ENCODE peak calls at places on chromosomes 11 and 22, in five cellular contexts. F, V, M, L and A are unnamed samples.

GRCh38 chr22:23823331-23823791 is 15.4 kb downstream of the DERL3 start:
- DNase-seq in F (no peak), V (no peak), M (peak; percentile 27), L (no peak), A (peak; percentile 76)

GRCh38 chr11:67384851-67385366 is 6.9 kb upstream of the RAD9A start:
- DNase-seq in F (no peak), V (no peak), M (peak; percentile 54), L (no peak), A (no peak)

GRCh38 chr11:45450189-45450588 is 164.0 kb upstream of the SYT13 start:
- DNase-seq in F (no peak), V (no peak), M (peak; percentile 86), L (no peak), A (no peak)

GRCh38 chr22:23386245-23386631 is 193.9 kb downstream of the IGLL1 start:
- DNase-seq in F (no peak), V (no peak), M (no peak), L (no peak), A (no peak)

GRCh38 chr11:14904745-14905103 is 12.7 kb upstream of the CYP2R1 start:
- DNase-seq in F (peak; percentile 88), V (peak; percentile 77), M (peak; percentile 57), L (peak; percentile 72), A (peak; percentile 95)

GRCh38 chr11:120344302-120345004 is 8.2 kb downstream of the ARHGEF12 start:
- DNase-seq in F (no peak), V (no peak), M (peak; percentile 58), L (peak; percentile 73), A (no peak)

GRCh38 chr22:25602924-25603323 is 38.4 kb downstream of the GRK3 start:
- DNase-seq in F (no peak), V (no peak), M (peak; percentile 7), L (no peak), A (no peak)

GRCh38 chr11:17972987-17973386 is 39.9 kb downstream of the SERGEF start:
- DNase-seq in F (peak; percentile 23), V (peak; percentile 80), M (peak; percentile 95), L (no peak), A (peak; percentile 40)

GRCh38 chr11:15707971-15708370 is 593.2 kb downstream of the INSC start:
- DNase-seq in F (peak; percentile 45), V (peak; percentile 9), M (no peak), L (no peak), A (peak; percentile 85)

GRCh38 chr11:100865443-100865842 is 178.4 kb downstream of the ARHGAP42 start:
- DNase-seq in F (no peak), V (no peak), M (no peak), L (no peak), A (no peak)

GRCh38 chr11:94650756-94651155 is 83.6 kb downstream of the PIWIL4 start:
- DNase-seq in F (peak; percentile 62), V (no peak), M (peak; percentile 91), L (no peak), A (peak; percentile 84)

GRCh38 chr11:94649254-94649653 is 82.1 kb downstream of the PIWIL4 start:
- DNase-seq in F (no peak), V (no peak), M (no peak), L (no peak), A (no peak)

GRCh38 chr11:94647926-94648325 is 80.8 kb downstream of the PIWIL4 start:
- DNase-seq in F (peak; percentile 34), V (peak; percentile 13), M (peak; percentile 39), L (no peak), A (peak; percentile 86)

GRCh38 chr11:94649925-94650623 is 82.9 kb downstream of the PIWIL4 start:
- DNase-seq in F (no peak), V (no peak), M (no peak), L (no peak), A (no peak)

DNA sequence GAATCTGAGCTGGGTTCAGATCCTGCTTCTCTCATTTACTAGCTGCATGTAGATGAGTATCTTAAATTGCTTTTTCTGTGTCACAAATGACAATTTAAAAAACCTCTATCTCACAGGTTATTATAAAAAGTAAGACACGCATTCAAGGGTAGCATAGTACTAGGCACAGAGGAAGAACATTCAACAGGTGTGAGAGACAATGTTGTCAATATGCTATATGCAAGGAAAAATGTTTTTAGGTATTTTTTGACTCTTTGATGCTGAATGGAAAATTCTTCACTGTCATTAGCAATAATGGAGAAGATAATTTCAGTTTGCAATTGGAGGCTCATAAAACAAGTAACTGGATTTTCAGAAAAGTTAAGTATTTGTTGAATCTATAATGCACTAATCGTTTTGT is 81.6 kb downstream of the PIWIL4 start:
- DNase-seq in F (no peak), V (no peak), M (no peak), L (no peak), A (no peak)
- H3K4me3 ChIP-seq in F (no peak overlapping the region), V (no peak overlapping the region), M (no peak overlapping the region), L (no peak overlapping the region), A (no peak overlapping the region)

GRCh38 chr22:35663371-35663770 is 15.1 kb downstream of the APOL6 start:
- DNase-seq in F (no peak), V (no peak), M (peak; percentile 28), L (no peak), A (no peak)
- H3K4me3 ChIP-seq in F (no peak overlapping the region), V (no peak overlapping the region), M (no peak overlapping the region), L (no peak overlapping the region), A (peak overlapping the region; percentile 20)

GRCh38 chr11:118910309-118911112 is 15.2 kb downstream of the BCL9L start:
- DNase-seq in F (peak; percentile 82), V (peak; percentile 95), M (peak; percentile 86), L (no peak), A (peak; percentile 86)
- H3K4me3 ChIP-seq in F (peak overlapping the region; percentile 12), V (peak overlapping the region; percentile 36), M (peak overlapping the region; percentile 37), L (no peak overlapping the region), A (peak overlapping the region; percentile 13)

GRCh38 chr22:20510811-20511577 is 3.6 kb downstream of the MED15 start:
- DNase-seq in F (no peak), V (no peak), M (no peak), L (no peak), A (no peak)
- H3K4me3 ChIP-seq in F (no peak overlapping the region), V (no peak overlapping the region), M (no peak overlapping the region), L (no peak overlapping the region), A (no peak overlapping the region)

GRCh38 chr11:134275188-134275533 is 1.0 kb upstream of the GLB1L3 start:
- DNase-seq in F (no peak), V (no peak), M (no peak), L (no peak), A (no peak)

GRCh38 chr11:134277176-134278001 is 1.2 kb downstream of the GLB1L3 start:
- DNase-seq in F (no peak), V (peak; percentile 50), M (no peak), L (no peak), A (no peak)

GRCh38 chr11:134273317-134273712 is 2.9 kb upstream of the GLB1L3 start:
- DNase-seq in F (no peak), V (no peak), M (no peak), L (no peak), A (no peak)

GRCh38 chr11:134276396-134277175 is 407 bp downstream of the GLB1L3 start:
- DNase-seq in F (no peak), V (peak; percentile 56), M (no peak), L (no peak), A (no peak)

DNA sequence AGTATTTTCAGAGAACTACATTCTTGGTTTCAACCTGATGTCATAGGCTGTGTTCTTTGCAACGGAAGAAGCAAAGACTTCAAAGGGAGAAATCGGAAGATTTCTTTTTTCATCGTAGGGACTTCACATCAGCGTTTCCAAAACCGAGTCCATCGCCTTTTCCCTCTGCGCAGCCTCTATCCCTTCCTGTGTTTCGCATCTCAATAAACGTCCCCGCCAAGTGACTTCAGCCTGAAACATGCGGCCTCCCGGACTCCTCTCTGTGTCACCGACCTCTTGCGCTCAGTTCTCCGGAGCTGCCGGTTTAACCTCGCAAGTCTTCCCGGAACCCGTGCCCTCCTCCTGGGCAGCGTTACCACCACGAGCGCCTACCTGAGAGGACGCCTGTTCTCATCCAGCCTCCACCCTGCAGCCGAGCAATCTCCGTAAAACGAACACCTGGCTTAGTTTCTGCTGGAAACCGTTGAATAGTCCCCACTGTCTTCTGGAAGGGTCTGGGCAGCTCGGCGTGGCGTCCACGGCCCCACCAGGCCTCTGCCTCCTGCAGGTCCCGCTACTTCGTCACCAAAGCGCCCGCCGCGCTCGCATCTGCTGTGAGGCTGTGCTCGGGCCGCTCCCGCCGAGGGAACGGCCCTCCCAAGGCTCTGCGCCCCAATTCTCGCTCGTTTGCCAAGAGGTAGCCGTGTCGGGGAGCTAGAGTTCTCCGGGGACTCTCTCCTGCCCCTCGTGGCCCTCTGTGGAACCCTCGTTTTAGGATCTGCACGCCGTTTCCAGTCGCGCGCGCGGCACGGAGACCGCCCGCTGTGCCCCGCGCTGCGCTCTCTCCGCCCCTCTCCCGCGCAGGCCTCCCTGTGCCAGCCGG is at the start of gene GLB1L3:
- DNase-seq in F (no peak), V (peak; percentile 76), M (no peak), L (peak; percentile 68), A (peak; percentile 58)
- H3K4me3 ChIP-seq in F (peak within 1 kb of the TSS; percentile 8), V (peak within 1 kb of the TSS; percentile 50), M (no peak within 1 kb of the TSS), L (peak within 1 kb of the TSS; percentile 51), A (peak within 1 kb of the TSS; percentile 11)

GRCh38 chr22:20051927-20052308 is 28.1 kb upstream of the DGCR8 start:
- DNase-seq in F (peak; percentile 2), V (no peak), M (no peak), L (no peak), A (no peak)
- H3K4me3 ChIP-seq in F (no peak overlapping the region), V (no peak overlapping the region), M (no peak overlapping the region), L (no peak overlapping the region), A (no peak overlapping the region)

DNA sequence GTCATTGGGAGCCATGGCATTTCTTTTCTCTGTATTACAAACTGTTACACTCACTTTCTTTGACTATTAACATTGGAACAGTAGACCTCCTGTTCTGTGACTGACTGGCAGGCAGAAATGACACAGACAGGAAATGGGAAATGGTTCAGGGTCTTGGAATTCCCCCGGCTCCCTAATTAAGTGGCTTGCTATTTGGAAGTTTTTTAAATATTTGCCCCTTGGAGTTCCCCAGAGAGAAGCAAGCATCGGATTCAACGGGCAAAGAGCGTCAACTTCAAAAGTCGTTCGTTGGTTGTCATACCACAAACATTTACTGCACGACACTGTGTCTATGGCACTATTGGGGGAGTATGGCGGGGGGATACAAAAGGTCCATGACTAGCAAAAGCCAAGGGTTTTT is 1.1 kb upstream of the BIRC2 start:
- DNase-seq in F (no peak), V (no peak), M (peak; percentile 49), L (peak; percentile 30), A (no peak)
- H3K4me3 ChIP-seq in F (peak overlapping the region; percentile 81), V (peak overlapping the region; percentile 81), M (peak overlapping the region; percentile 87), L (peak overlapping the region; percentile 86), A (peak overlapping the region; percentile 97)

GRCh38 chr11:62712861-62713260 is 5.4 kb downstream of the GNG3 start:
- DNase-seq in F (no peak), V (no peak), M (no peak), L (no peak), A (no peak)
- H3K4me3 ChIP-seq in F (no peak overlapping the region), V (no peak overlapping the region), M (no peak overlapping the region), L (no peak overlapping the region), A (no peak overlapping the region)